ENCODE peak calls at places on chromosomes 6 and 20, in nine cellular contexts. Z is T-cell; U is ELF-1; Y is mammary epithelial cell; H is HuH-7.5; N is ACHN; F is activated naive CD4-positive, alpha-beta T cell; J is GM04503; W is NCI-H2227 treated with DMSO at 0.1 percent for 48 hours. S is an unnamed sample.

GRCh38 chr6:64050586-64050985 is 415.0 kb downstream of the PHF3 start:
- DNase-seq in Z (no peak), U (no peak), F (no peak), Y (no peak), H (no peak), N (no peak), J (no peak), W (no peak), S (no peak)

GRCh38 chr20:57264151-57264792 is 2.2 kb downstream of the BMP7 start:
- DNase-seq in H (peak), Z (no peak), J (no peak), W (no peak), Y (no peak), U (peak), F (no peak), N (no peak), S (peak)

GRCh38 chr6:36829919-36830544 is 9.2 kb downstream of the CPNE5 start:
- DNase-seq in F (no peak), Z (no peak), Y (no peak), H (peak), U (no peak), N (no peak), J (no peak), W (no peak), S (no peak)

GRCh38 chr6:44423306-44423705 is 35.8 kb downstream of the CDC5L start:
- DNase-seq in F (no peak), Y (no peak), H (no peak), Z (no peak), U (no peak), W (no peak), J (no peak), N (no peak), S (no peak)

GRCh38 chr6:98800866-98801265 is 33.5 kb upstream of the POU3F2 start:
- DNase-seq in N (no peak), Y (no peak), J (no peak), F (no peak), H (no peak), Z (no peak), U (no peak), W (no peak), S (peak)

GRCh38 chr6:166307981-166308768 is at the start of gene PRR18:
- DNase-seq in H (peak), W (no peak), F (no peak), J (no peak), U (peak), N (no peak), Y (no peak), Z (no peak), S (peak)

GRCh38 chr6:144179817-144180216 is 29.5 kb downstream of the STX11 start:
- DNase-seq in F (no peak), U (no peak), Y (no peak), J (no peak), N (no peak), Z (no peak), W (no peak), H (no peak), S (no peak)

GRCh38 chr6:151391471-151392428 is at the start of gene ZBTB2:
- DNase-seq in F (peak), Y (peak), W (peak), N (peak), H (peak), U (peak), Z (peak), J (no peak), S (peak)

GRCh38 chr20:1920252-1920651 is 25.0 kb downstream of the SIRPA start:
- DNase-seq in U (no peak), J (no peak), H (peak), Y (no peak), W (no peak), Z (no peak), F (no peak), N (peak), S (no peak)

GRCh38 chr6:38671885-38672467 is 31.0 kb downstream of the GLO1 start:
- DNase-seq in N (peak), Y (peak), H (peak), U (peak), Z (no peak), F (no peak), J (peak), W (peak), S (peak)

GRCh38 chr6:122322824-122323223 is 76.6 kb upstream of the HSF2 start:
- DNase-seq in U (no peak), Y (peak), F (no peak), N (peak), Z (no peak), W (peak), J (no peak), H (no peak), S (no peak)